ENCODE peak calls at places on chromosomes 1 and 21, in eight cellular contexts. One of them, this sample, is unnamed. For H3K27me3, the result is how much of the 10 kb centered on the place peaks cover.

GRCh38 chr1:2468041-2468472 is 8.0 kb upstream of the PLCH2 start:
- DNase-seq in K562: peak
- DNase-seq in HepG2: no peak
- DNase-seq in HCT116: no peak
- DNase-seq in GM23338: peak
- DNase-seq in SK-N-SH: peak
- DNase-seq in Panc1: no peak
- DNase-seq in GM12878: no peak
- DNase-seq in this sample: no peak

GRCh38 chr1:20078711-20079110 is 8.7 kb downstream of the PLA2G5 start:
- DNase-seq in GM23338: no peak
- DNase-seq in GM12878: no peak
- DNase-seq in SK-N-SH: no peak
- DNase-seq in Panc1: no peak
- DNase-seq in HepG2: no peak
- DNase-seq in HCT116: no peak
- DNase-seq in K562: no peak
- DNase-seq in this sample: no peak

GRCh38 chr1:66446261-66447001 is 87.5 kb upstream of the SGIP1 start:
- DNase-seq in SK-N-SH: peak
- DNase-seq in GM23338: peak
- DNase-seq in HCT116: peak
- DNase-seq in HepG2: peak
- DNase-seq in K562: peak
- DNase-seq in Panc1: peak
- DNase-seq in GM12878: peak
- DNase-seq in this sample: peak

GRCh38 chr21:17929514-17929913 is 110.4 kb upstream of the C21orf91 start:
- DNase-seq in K562: no peak
- DNase-seq in HepG2: no peak
- DNase-seq in SK-N-SH: no peak
- DNase-seq in GM23338: no peak
- DNase-seq in Panc1: no peak
- DNase-seq in HCT116: no peak
- DNase-seq in GM12878: no peak
- DNase-seq in this sample: no peak

GRCh38 chr21:29538115-29538514 is 239.4 kb downstream of the BACH1 start:
- DNase-seq in K562: no peak
- DNase-seq in HCT116: no peak
- DNase-seq in HepG2: no peak
- DNase-seq in GM23338: no peak
- DNase-seq in SK-N-SH: no peak
- DNase-seq in Panc1: no peak
- DNase-seq in GM12878: no peak
- DNase-seq in this sample: no peak

GRCh38 chr1:167454929-167455785 is 63.2 kb downstream of the CD247 start:
- DNase-seq in GM23338: peak
- DNase-seq in HCT116: peak
- DNase-seq in SK-N-SH: peak
- DNase-seq in Panc1: no peak
- DNase-seq in GM12878: no peak
- DNase-seq in HepG2: no peak
- DNase-seq in K562: peak
- DNase-seq in this sample: peak

GRCh38 chr1:163161841-163162240 is 40.9 kb downstream of the RGS5 start:
- DNase-seq in Panc1: no peak
- DNase-seq in K562: no peak
- DNase-seq in GM23338: no peak
- DNase-seq in HCT116: no peak
- DNase-seq in SK-N-SH: no peak
- DNase-seq in GM12878: no peak
- DNase-seq in HepG2: no peak
- DNase-seq in this sample: no peak

GRCh38 chr1:220818421-220819173 is 31.9 kb downstream of the MTARC1 start:
- DNase-seq in GM23338: peak
- DNase-seq in HepG2: no peak
- DNase-seq in HCT116: no peak
- DNase-seq in K562: no peak
- DNase-seq in SK-N-SH: no peak
- DNase-seq in Panc1: no peak
- DNase-seq in GM12878: no peak
- DNase-seq in this sample: no peak

GRCh38 chr1:205541161-205541886 is 36.9 kb downstream of the CDK18 start:
- DNase-seq in HepG2: no peak
- DNase-seq in K562: no peak
- DNase-seq in GM23338: no peak
- DNase-seq in HCT116: no peak
- DNase-seq in Panc1: no peak
- DNase-seq in GM12878: no peak
- DNase-seq in SK-N-SH: no peak
- DNase-seq in this sample: no peak

GRCh38 chr1:211328866-211329265 is 2.2 kb downstream of the TRAF5 start:
- DNase-seq in Panc1: no peak
- DNase-seq in GM12878: no peak
- DNase-seq in GM23338: no peak
- DNase-seq in HCT116: no peak
- DNase-seq in K562: no peak
- DNase-seq in SK-N-SH: no peak
- DNase-seq in HepG2: no peak
- DNase-seq in this sample: no peak

GRCh38 chr1:205578780-205579571 is 52.8 kb downstream of the ELK4 start:
- DNase-seq in Panc1: no peak
- DNase-seq in GM23338: peak
- DNase-seq in SK-N-SH: no peak
- DNase-seq in HepG2: no peak
- DNase-seq in HCT116: no peak
- DNase-seq in GM12878: no peak
- DNase-seq in K562: no peak
- DNase-seq in this sample: no peak

GRCh38 chr1:183291216-183291762 is 105.2 kb downstream of the LAMC2 start:
- DNase-seq in Panc1: no peak
- DNase-seq in K562: no peak
- DNase-seq in HepG2: no peak
- DNase-seq in HCT116: no peak
- DNase-seq in GM12878: no peak
- DNase-seq in GM23338: no peak
- DNase-seq in SK-N-SH: no peak
- DNase-seq in this sample: no peak

GRCh38 chr1:193568451-193568985 is 382.1 kb upstream of the B3GALT2 start:
- DNase-seq in SK-N-SH: no peak
- DNase-seq in GM12878: no peak
- DNase-seq in HCT116: no peak
- DNase-seq in K562: no peak
- DNase-seq in GM23338: no peak
- DNase-seq in HepG2: no peak
- DNase-seq in Panc1: no peak
- DNase-seq in this sample: no peak

GRCh38 chr1:100502052-100502792 is 35.7 kb upstream of the GPR88 start:
- DNase-seq in SK-N-SH: no peak
- DNase-seq in GM12878: no peak
- DNase-seq in GM23338: no peak
- DNase-seq in HCT116: no peak
- DNase-seq in HepG2: no peak
- DNase-seq in K562: no peak
- DNase-seq in Panc1: no peak
- DNase-seq in this sample: no peak

GRCh38 chr1:41560496-41560895 is 76.0 kb upstream of the EDN2 start:
- DNase-seq in K562: no peak
- DNase-seq in SK-N-SH: no peak
- DNase-seq in Panc1: no peak
- DNase-seq in HCT116: no peak
- DNase-seq in GM23338: no peak
- DNase-seq in GM12878: no peak
- DNase-seq in HepG2: no peak
- DNase-seq in this sample: no peak

GRCh38 chr1:14363707-14364413 is 234.6 kb upstream of the KAZN start:
- DNase-seq in GM23338: peak
- DNase-seq in HepG2: no peak
- DNase-seq in HCT116: no peak
- DNase-seq in GM12878: no peak
- DNase-seq in SK-N-SH: no peak
- DNase-seq in Panc1: no peak
- DNase-seq in K562: no peak
- DNase-seq in this sample: no peak

DNA sequence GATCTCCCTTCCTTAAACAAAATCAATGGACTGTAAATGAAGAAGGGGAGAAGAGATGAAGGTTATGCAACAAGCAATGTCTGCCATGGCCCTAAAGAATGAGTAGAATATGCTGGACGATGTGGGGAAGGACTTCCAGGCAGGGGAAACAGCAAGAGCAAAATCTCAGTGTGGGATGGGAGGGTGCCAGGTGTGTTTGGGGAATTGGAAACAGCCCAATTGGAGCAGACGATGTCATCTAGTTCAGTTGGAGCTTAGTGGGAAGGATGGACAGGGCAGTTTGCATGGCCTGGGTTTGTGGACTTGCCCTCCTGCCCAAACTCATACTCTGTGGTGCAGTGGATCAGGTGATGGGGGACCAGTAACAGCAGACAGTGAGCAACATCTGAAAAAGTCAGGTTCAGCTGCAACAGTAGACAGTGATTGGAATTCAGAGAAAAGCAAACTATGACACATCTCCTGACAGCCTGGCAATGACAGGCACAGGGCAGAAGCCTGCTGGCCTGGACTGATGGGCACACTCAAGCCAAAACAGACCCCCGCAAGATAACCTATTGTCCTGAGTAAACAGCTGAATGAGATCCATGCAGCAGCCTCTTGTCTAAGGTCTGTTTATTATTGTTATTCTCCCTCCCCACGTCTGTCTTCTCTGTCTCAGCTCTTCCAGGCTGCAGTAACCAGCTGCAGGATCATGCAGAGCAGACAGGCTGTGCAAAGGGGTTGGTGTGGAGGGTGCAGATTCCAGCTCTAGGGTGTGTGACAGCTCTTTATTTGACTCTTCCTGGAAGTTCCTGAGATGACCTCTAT is 50.5 kb upstream of the PRELP start:
- DNase-seq in GM23338: no peak
- DNase-seq in GM12878: no peak
- DNase-seq in K562: no peak
- DNase-seq in Panc1: no peak
- DNase-seq in HCT116: no peak
- DNase-seq in SK-N-SH: peak
- DNase-seq in HepG2: no peak
- DNase-seq in this sample: no peak
- H3K27me3 ChIP-seq in GM23338: under half
- H3K27me3 ChIP-seq in GM12878: under half
- H3K27me3 ChIP-seq in K562: under half
- H3K27me3 ChIP-seq in Panc1: under half
- H3K27me3 ChIP-seq in HCT116: half or more
- H3K27me3 ChIP-seq in SK-N-SH: half or more
- H3K27me3 ChIP-seq in HepG2: under half
- H3K27me3 ChIP-seq in this sample: under half

GRCh38 chr21:44012474-44013379 is 618 bp downstream of the TRAPPC10 start:
- DNase-seq in GM12878: peak
- DNase-seq in HepG2: peak
- DNase-seq in HCT116: no peak
- DNase-seq in GM23338: peak
- DNase-seq in K562: peak
- DNase-seq in Panc1: no peak
- DNase-seq in SK-N-SH: peak
- DNase-seq in this sample: peak

GRCh38 chr21:44013380-44014088 is 1.4 kb downstream of the TRAPPC10 start:
- DNase-seq in Panc1: no peak
- DNase-seq in GM23338: peak
- DNase-seq in K562: peak
- DNase-seq in HepG2: no peak
- DNase-seq in SK-N-SH: peak
- DNase-seq in HCT116: no peak
- DNase-seq in GM12878: peak
- DNase-seq in this sample: peak

GRCh38 chr21:44010429-44010828 is 1.7 kb upstream of the TRAPPC10 start:
- DNase-seq in SK-N-SH: no peak
- DNase-seq in GM12878: no peak
- DNase-seq in HepG2: peak
- DNase-seq in Panc1: no peak
- DNase-seq in K562: no peak
- DNase-seq in GM23338: peak
- DNase-seq in HCT116: no peak
- DNase-seq in this sample: peak

GRCh38 chr21:44011774-44012473 is at the start of gene TRAPPC10:
- DNase-seq in HepG2: peak
- DNase-seq in K562: peak
- DNase-seq in HCT116: peak
- DNase-seq in GM12878: peak
- DNase-seq in SK-N-SH: peak
- DNase-seq in GM23338: peak
- DNase-seq in Panc1: no peak
- DNase-seq in this sample: peak

GRCh38 chr21:44011123-44011773 is 861 bp upstream of the TRAPPC10 start:
- DNase-seq in GM23338: no peak
- DNase-seq in Panc1: no peak
- DNase-seq in GM12878: no peak
- DNase-seq in HCT116: no peak
- DNase-seq in SK-N-SH: peak
- DNase-seq in HepG2: no peak
- DNase-seq in K562: peak
- DNase-seq in this sample: no peak
- TF ChIP-seq REST in GM23338: no peak
- TF ChIP-seq REST in Panc1: no peak
- TF ChIP-seq REST in GM12878: no peak
- TF ChIP-seq REST in HCT116: no peak
- TF ChIP-seq REST in SK-N-SH: no peak
- TF ChIP-seq REST in HepG2: no peak
- TF ChIP-seq REST in K562: no peak
- TF ChIP-seq REST in this sample: no peak

GRCh38 chr1:6427445-6428390 is 3.1 kb downstream of the ESPN start:
- DNase-seq in K562: no peak
- DNase-seq in GM23338: no peak
- DNase-seq in SK-N-SH: no peak
- DNase-seq in GM12878: no peak
- DNase-seq in Panc1: no peak
- DNase-seq in HCT116: no peak
- DNase-seq in HepG2: no peak
- DNase-seq in this sample: no peak
- H3K27me3 ChIP-seq in K562: under half
- H3K27me3 ChIP-seq in GM23338: under half
- H3K27me3 ChIP-seq in SK-N-SH: under half
- H3K27me3 ChIP-seq in GM12878: under half
- H3K27me3 ChIP-seq in Panc1: under half
- H3K27me3 ChIP-seq in HCT116: under half
- H3K27me3 ChIP-seq in HepG2: half or more
- H3K27me3 ChIP-seq in this sample: half or more

DNA sequence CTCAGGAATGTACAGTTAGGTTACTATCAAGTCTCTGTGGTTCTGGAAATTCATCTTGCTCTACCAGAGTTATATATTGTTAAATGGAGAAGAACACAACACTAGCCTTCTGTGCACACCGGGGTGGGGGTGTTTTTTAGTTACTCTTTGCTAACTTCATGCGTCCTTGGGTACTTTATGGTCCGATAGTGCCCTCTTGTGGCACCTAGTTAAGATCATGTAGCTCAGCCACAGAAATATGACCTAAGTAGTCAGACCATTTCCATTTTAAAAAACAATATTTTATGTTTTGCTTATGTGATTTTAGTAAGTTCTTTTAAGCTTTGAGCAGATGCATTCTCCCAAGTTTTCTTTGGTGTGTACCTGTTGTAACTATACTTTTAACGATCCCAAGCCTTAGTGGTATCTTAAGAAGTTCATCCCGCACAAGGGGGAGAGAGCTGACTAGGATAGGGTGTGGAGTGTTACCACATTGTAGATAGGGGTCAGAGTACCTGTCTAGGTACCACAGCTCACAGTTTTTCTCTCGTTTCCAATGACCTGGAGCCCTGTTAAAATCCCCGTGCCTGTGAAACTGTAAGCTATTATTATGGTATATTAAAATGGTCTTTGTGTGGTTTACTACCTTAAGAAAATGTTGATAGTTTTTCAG is 20.6 kb upstream of the SH3D21 start:
- DNase-seq in Panc1: peak
- DNase-seq in GM12878: peak
- DNase-seq in HCT116: peak
- DNase-seq in GM23338: peak
- DNase-seq in HepG2: peak
- DNase-seq in K562: peak
- DNase-seq in SK-N-SH: peak
- DNase-seq in this sample: peak
- TF ChIP-seq REST in Panc1: no peak
- TF ChIP-seq REST in GM12878: no peak
- TF ChIP-seq REST in HCT116: no peak
- TF ChIP-seq REST in GM23338: no peak
- TF ChIP-seq REST in HepG2: no peak
- TF ChIP-seq REST in K562: no peak
- TF ChIP-seq REST in SK-N-SH: no peak
- TF ChIP-seq REST in this sample: no peak